ENCODE peak calls at places on chromosomes 3 and 15, in six cellular contexts. B is HepG2, J is H1, F is SK-N-SH, U is K562, L is GM12878. H is an unnamed sample.

GRCh38 chr3:196711838-196712513 is at the start of the genes CEP19 and PIGX:
- DNase-seq in J (no peak), L (peak), B (peak), F (peak), U (peak), H (peak)

GRCh38 chr3:96970211-96970610 is 155.8 kb downstream of the EPHA6 start:
- DNase-seq in L (no peak), J (no peak), B (no peak), U (no peak), F (no peak), H (no peak)

GRCh38 chr3:175777495-175777894 is 918.4 kb downstream of the NAALADL2 start:
- DNase-seq in B (peak), J (no peak), L (no peak), F (no peak), U (no peak), H (no peak)

GRCh38 chr3:82520846-82521245 is 759.4 kb upstream of the GBE1 start:
- DNase-seq in F (no peak), L (peak), B (no peak), U (no peak), J (no peak), H (no peak)

GRCh38 chr3:85483986-85484385 is 525.2 kb downstream of the CADM2 start:
- DNase-seq in J (no peak), B (no peak), L (no peak), U (no peak), F (no peak), H (no peak)

GRCh38 chr3:116423365-116423764 is 21.9 kb downstream of the LSAMP start:
- DNase-seq in J (no peak), L (no peak), B (no peak), U (no peak), F (no peak), H (no peak)

GRCh38 chr3:127787071-127787490 is 35.2 kb downstream of the MGLL start:
- DNase-seq in U (no peak), L (no peak), B (no peak), J (no peak), F (peak), H (no peak)

GRCh38 chr15:61668444-61668843 is 391.8 kb downstream of the VPS13C start:
- DNase-seq in U (peak), J (no peak), F (no peak), L (no peak), B (no peak), H (no peak)

GRCh38 chr15:58797505-58797904 is 26.4 kb downstream of the MINDY2 start:
- DNase-seq in B (no peak), J (no peak), F (no peak), U (no peak), L (no peak), H (no peak)
- TF ChIP-seq CTCF in B (no peak), J (no peak), F (no peak), U (no peak), L (no peak), H (no peak)

DNA sequence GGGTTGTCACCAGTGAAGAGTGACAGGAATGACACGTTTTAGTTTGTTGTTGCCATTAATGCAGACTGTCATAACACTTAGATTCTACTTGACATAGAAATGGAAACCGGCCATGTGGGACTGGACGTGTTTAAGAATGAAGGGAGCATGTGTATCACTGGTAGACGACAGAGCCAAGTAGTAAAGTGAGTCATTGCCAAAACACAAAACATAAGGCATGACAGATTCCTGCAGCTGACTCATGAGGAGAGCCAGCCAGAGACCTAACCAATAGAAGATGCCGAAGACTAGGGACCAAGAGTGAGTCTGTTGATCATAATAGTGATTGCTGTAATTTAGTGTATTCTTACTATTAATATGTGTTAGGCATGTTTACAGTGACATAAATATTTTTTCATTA is 106.1 kb upstream of the PLAAT1 start:
- DNase-seq in U (no peak), B (no peak), J (no peak), L (no peak), F (no peak), H (no peak)
- TF ChIP-seq JUND in U (no peak), B (no peak), J (no peak), L (no peak), F (peak), H (no peak)

GRCh38 chr15:80913541-80913940 is 76.1 kb downstream of the MESD start:
- DNase-seq in J (no peak), B (peak), F (no peak), U (no peak), L (no peak), H (no peak)

GRCh38 chr15:80918440-80918839 is 71.2 kb downstream of the MESD start:
- DNase-seq in J (no peak), F (no peak), U (no peak), L (no peak), B (no peak), H (no peak)

GRCh38 chr15:80912673-80913072 is 76.9 kb downstream of the MESD start:
- DNase-seq in F (no peak), U (no peak), J (no peak), L (no peak), B (no peak), H (no peak)

GRCh38 chr15:80916056-80916455 is 73.6 kb downstream of the MESD start:
- DNase-seq in U (no peak), L (no peak), F (no peak), B (no peak), J (no peak), H (no peak)

DNA sequence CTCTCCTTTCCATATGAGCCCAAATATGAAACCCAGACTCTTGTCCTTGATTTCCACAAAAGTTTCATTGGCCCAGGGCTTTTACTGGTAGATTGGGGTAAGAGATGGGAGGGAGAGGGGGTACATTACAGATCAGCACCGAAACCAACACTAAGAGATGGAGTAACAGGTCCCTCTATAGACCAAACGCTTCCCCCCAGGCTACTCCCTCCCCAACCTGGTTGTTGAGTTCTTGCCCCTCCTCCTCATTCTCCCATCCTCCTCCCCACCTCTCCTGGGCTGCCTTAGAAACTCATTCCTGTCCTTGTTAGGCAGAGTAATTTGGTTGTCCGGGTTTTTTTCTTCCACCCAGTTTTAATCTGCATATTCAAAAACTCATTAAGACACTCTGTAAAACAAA is 74.2 kb downstream of the MESD start:
- DNase-seq in U (peak), B (no peak), F (no peak), L (no peak), J (peak), H (no peak)
- TF ChIP-seq CTCF in U (peak), B (no peak), F (no peak), L (no peak), J (peak), H (no peak)

GRCh38 chr3:112568642-112569041 is 6.8 kb downstream of the SLC35A5 start:
- DNase-seq in B (no peak), U (no peak), L (no peak), J (no peak), F (no peak), H (no peak)
- TF ChIP-seq JUND in B (no peak), U (no peak), L (no peak), J (no peak), F (peak), H (no peak)

GRCh38 chr3:124393340-124393739 is 336.9 kb upstream of the UMPS start:
- DNase-seq in L (no peak), F (no peak), J (no peak), B (no peak), U (no peak), H (no peak)

GRCh38 chr3:124395584-124396340 is 334.5 kb upstream of the UMPS start:
- DNase-seq in B (no peak), F (peak), L (no peak), J (no peak), U (no peak), H (no peak)

GRCh38 chr3:124395165-124395564 is 335.1 kb upstream of the UMPS start:
- DNase-seq in L (no peak), F (no peak), J (no peak), U (no peak), B (no peak), H (no peak)

GRCh38 chr3:124396397-124396796 is 333.9 kb upstream of the UMPS start:
- DNase-seq in J (no peak), U (no peak), B (no peak), L (no peak), F (no peak), H (no peak)

DNA sequence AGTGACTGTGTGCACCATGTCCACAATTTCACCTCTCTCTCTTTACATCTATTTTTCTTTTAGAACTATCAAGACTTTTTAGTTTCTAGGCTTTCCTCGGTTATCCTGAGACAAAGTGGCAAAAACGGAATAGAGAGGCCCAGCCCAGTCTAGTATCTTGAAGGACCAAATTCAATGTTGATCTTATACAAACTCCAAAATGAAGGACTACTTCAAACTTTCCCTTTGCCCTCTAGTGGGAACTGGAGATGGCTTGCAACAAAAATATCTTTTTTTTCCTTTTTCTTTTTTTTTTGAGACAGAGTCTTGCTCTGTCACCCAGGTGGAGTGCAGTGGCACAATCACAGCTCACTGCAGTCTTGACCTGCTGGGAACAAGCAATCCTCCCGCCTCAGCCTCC is 338.5 kb upstream of the UMPS start:
- DNase-seq in B (no peak), L (no peak), J (no peak), F (no peak), U (no peak), H (no peak)
- TF ChIP-seq CTCF in B (no peak), L (no peak), J (no peak), F (peak), U (no peak), H (peak)

GRCh38 chr3:43774799-43775198 is 84.1 kb downstream of the ABHD5 start:
- DNase-seq in B (no peak), F (no peak), U (no peak), J (no peak), L (no peak), H (no peak)

GRCh38 chr3:43769471-43770425 is 79.0 kb downstream of the ABHD5 start:
- DNase-seq in J (peak), L (peak), U (peak), B (peak), F (peak), H (peak)

GRCh38 chr3:43770426-43771103 is 79.8 kb downstream of the ABHD5 start:
- DNase-seq in B (no peak), F (peak), U (peak), L (no peak), J (no peak), H (no peak)

GRCh38 chr3:43776101-43776500 is 85.4 kb downstream of the ABHD5 start:
- DNase-seq in B (no peak), F (no peak), L (no peak), U (no peak), J (no peak), H (no peak)

DNA sequence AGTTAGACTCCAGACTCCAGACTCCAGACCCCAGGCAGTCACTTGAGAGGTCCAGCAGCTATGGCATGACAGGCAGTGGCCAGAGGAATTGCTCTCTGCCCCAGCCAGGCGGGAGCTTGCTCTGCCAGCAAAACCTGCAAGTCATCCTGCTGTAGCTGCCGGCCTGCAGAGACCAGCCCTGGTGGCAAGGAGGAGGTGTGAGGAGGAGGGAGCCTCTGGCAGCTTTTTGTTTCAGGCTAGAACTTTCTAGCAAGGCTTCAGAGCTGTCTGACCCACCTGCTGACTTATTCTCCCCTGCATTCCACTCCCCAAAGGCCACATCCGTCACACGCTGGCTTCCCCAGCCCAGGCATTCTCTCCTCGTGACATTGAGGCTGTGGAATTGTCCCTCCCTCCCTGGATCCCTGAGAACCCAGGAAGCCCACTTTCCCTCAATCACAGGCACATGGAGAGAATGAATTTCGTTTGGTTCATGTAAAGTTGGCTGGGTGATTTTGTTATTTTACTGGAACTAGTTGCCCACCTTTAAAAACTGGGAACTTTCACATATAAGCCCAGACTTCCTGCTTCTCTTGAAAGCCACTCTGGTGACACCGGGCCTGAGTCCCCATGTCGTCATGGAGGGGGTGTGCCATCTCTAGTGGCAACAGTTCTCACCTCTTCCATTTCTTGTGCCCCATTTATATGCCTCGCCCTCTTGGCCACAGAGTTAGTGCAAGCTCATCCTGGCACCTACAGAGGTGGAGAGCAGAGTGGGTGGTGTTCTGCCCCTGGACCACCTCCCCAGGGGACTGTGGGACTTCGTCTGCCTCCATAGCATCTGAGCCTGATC is 82.8 kb downstream of the ABHD5 start:
- DNase-seq in F (peak), U (peak), L (no peak), J (no peak), B (peak), H (no peak)
- TF ChIP-seq JUND in F (no peak), U (peak), L (no peak), J (no peak), B (no peak), H (no peak)